ENCODE peak calls at places on chromosomes 2 and 18, in eight cellular contexts. J is GM23248; K is fibroblast of mammary gland; R is thoracic aorta; T is cardiac fibroblast; D is coronary artery; P is stimulated activated CD8-positive, alpha-beta memory T cell treated with anti-CD3 and anti-CD28 coated beads, Interleukin-12 subunit alpha, Interleukin-12 subunit beta, amount 100 ng/mL, for 1 hour; B is NCI-H2081 treated with DMSO at 0.1 percent for 48 hours. M is an unnamed sample.

GRCh38 chr2:230512955-230513748 is 97.2 kb downstream of the SP100 start:
- DNase-seq in J (no peak), K (peak), R (no peak), T (no peak), D (no peak), P (no peak), B (no peak), M (no peak)

GRCh38 chr2:137677466-137677865 is 286.8 kb upstream of the HNMT start:
- DNase-seq in J (peak), K (no peak), R (no peak), T (no peak), D (no peak), P (no peak), B (no peak), M (no peak)

GRCh38 chr2:220107380-220107791 is 480.0 kb downstream of the SLC4A3 start:
- DNase-seq in J (no peak), K (no peak), R (no peak), T (no peak), D (no peak), P (no peak), B (no peak), M (no peak)

GRCh38 chr2:72718906-72719305 is 106.9 kb downstream of the EXOC6B start:
- DNase-seq in J (no peak), K (no peak), R (no peak), T (no peak), D (no peak), P (no peak), B (no peak), M (no peak)

GRCh38 chr2:96340493-96341414 is 5.2 kb downstream of the NCAPH start:
- DNase-seq in J (peak), K (peak), R (no peak), T (no peak), D (no peak), P (no peak), B (no peak), M (no peak)

GRCh38 chr2:113854970-113855740 is 34.7 kb upstream of the ACTR3 start:
- DNase-seq in J (no peak), K (no peak), R (no peak), T (no peak), D (no peak), P (no peak), B (no peak), M (no peak)

GRCh38 chr2:167212054-167212648 is 323.9 kb downstream of the XIRP2 start:
- DNase-seq in J (peak), K (peak), R (no peak), T (peak), D (no peak), P (no peak), B (peak), M (no peak)

GRCh38 chr2:72793798-72794447 is 31.9 kb downstream of the EXOC6B start:
- DNase-seq in J (peak), K (peak), R (no peak), T (peak), D (no peak), P (no peak), B (no peak), M (no peak)

GRCh38 chr2:88144914-88145497 is 17.1 kb upstream of the FABP1 start:
- DNase-seq in J (no peak), K (no peak), R (no peak), T (no peak), D (no peak), P (no peak), B (no peak), M (no peak)

GRCh38 chr18:80247403-80247916 is at the start of gene PARD6G:
- DNase-seq in J (peak), K (peak), R (peak), T (peak), D (peak), P (peak), B (peak), M (peak)

GRCh38 chr18:2818281-2818680 is 28.5 kb upstream of the EMILIN2 start:
- DNase-seq in J (no peak), K (no peak), R (no peak), T (no peak), D (no peak), P (no peak), B (no peak), M (no peak)

GRCh38 chr18:50686409-50686808 is 126.5 kb downstream of the MAPK4 start:
- DNase-seq in J (no peak), K (no peak), R (no peak), T (no peak), D (no peak), P (no peak), B (no peak), M (no peak)

GRCh38 chr2:219551412-219551811 is 7.6 kb downstream of the TMEM198 start:
- DNase-seq in J (peak), K (peak), R (no peak), T (peak), D (no peak), P (no peak), B (no peak), M (no peak)

GRCh38 chr18:67525328-67526110 is 9.0 kb upstream of the DSEL start:
- DNase-seq in J (peak), K (peak), R (no peak), T (peak), D (peak), P (no peak), B (no peak), M (no peak)

GRCh38 chr2:48694143-48694542 is 61.4 kb downstream of the LHCGR start:
- DNase-seq in J (peak), K (no peak), R (no peak), T (peak), D (no peak), P (no peak), B (no peak), M (no peak)

GRCh38 chr2:60745761-60746160 is 10.3 kb upstream of the PAPOLG start:
- DNase-seq in J (no peak), K (no peak), R (no peak), T (no peak), D (no peak), P (no peak), B (no peak), M (no peak)

GRCh38 chr18:40197711-40198110 is 1757.3 kb upstream of the PIK3C3 start:
- DNase-seq in J (no peak), K (no peak), R (no peak), T (no peak), D (no peak), P (no peak), B (no peak), M (no peak)

GRCh38 chr2:19685713-19686112 is 216.1 kb downstream of the TTC32 start:
- DNase-seq in J (peak), K (peak), R (no peak), T (no peak), D (peak), P (no peak), B (no peak), M (no peak)

GRCh38 chr18:63346031-63346430 is 21.0 kb downstream of the KDSR start:
- DNase-seq in J (peak), K (no peak), R (no peak), T (peak), D (no peak), P (no peak), B (no peak), M (no peak)

GRCh38 chr2:60984717-60985116 is 32.8 kb upstream of the PEX13 start:
- DNase-seq in J (no peak), K (no peak), R (no peak), T (no peak), D (no peak), P (no peak), B (no peak), M (no peak)

GRCh38 chr18:63890226-63890949 is 2.9 kb downstream of the SERPINB2 start:
- DNase-seq in J (no peak), K (no peak), R (no peak), T (no peak), D (no peak), P (no peak), B (no peak), M (no peak)

GRCh38 chr2:70888925-70889715 is 46.6 kb upstream of the ATP6V1B1 start:
- DNase-seq in J (no peak), K (no peak), R (no peak), T (no peak), D (peak), P (no peak), B (no peak), M (no peak)

GRCh38 chr2:118050386-118050785 is 36.5 kb upstream of the CCDC93 start:
- DNase-seq in J (peak), K (no peak), R (no peak), T (no peak), D (no peak), P (no peak), B (no peak), M (no peak)

GRCh38 chr2:24813645-24814257 is 20.5 kb downstream of the CENPO start:
- DNase-seq in J (no peak), K (no peak), R (no peak), T (no peak), D (no peak), P (no peak), B (no peak), M (no peak)

GRCh38 chr2:150045601-150046000 is 441.9 kb downstream of the RND3 start:
- DNase-seq in J (no peak), K (no peak), R (no peak), T (no peak), D (no peak), P (no peak), B (no peak), M (no peak)

GRCh38 chr2:23803275-23803964 is 123.5 kb downstream of the ATAD2B start:
- DNase-seq in J (peak), K (peak), R (no peak), T (peak), D (no peak), P (no peak), B (no peak), M (no peak)

GRCh38 chr2:112156152-112156986 is 18.2 kb downstream of the FBLN7 start:
- DNase-seq in J (peak), K (peak), R (no peak), T (peak), D (peak), P (peak), B (no peak), M (no peak)

GRCh38 chr2:30321466-30321865 is 90.1 kb downstream of the LBH start:
- DNase-seq in J (peak), K (peak), R (no peak), T (peak), D (no peak), P (no peak), B (no peak), M (no peak)

GRCh38 chr2:7835693-7836680 is 845.9 kb upstream of the ID2 start:
- DNase-seq in J (no peak), K (peak), R (no peak), T (no peak), D (no peak), P (no peak), B (no peak), M (no peak)

GRCh38 chr18:77066101-77066500 is 66.5 kb downstream of the MBP start:
- DNase-seq in J (no peak), K (no peak), R (no peak), T (no peak), D (no peak), P (no peak), B (no peak), M (no peak)

GRCh38 chr2:10457846-10458563 is 9.9 kb upstream of the ODC1 start:
- DNase-seq in J (peak), K (peak), R (no peak), T (peak), D (no peak), P (no peak), B (no peak), M (no peak)

GRCh38 chr2:201471732-201472395 is 20.3 kb downstream of the STRADB start:
- DNase-seq in J (peak), K (peak), R (no peak), T (peak), D (no peak), P (no peak), B (no peak), M (no peak)

GRCh38 chr2:113136828-113137775 is 9.7 kb downstream of the IL1RN start:
- DNase-seq in J (peak), K (peak), R (no peak), T (peak), D (peak), P (peak), B (no peak), M (peak)

GRCh38 chr2:28338754-28339325 is 53.8 kb upstream of the FOSL2 start:
- DNase-seq in J (no peak), K (no peak), R (no peak), T (no peak), D (no peak), P (no peak), B (no peak), M (no peak)

GRCh38 chr2:126790987-126791780 is 107.5 kb upstream of the TEX51 start:
- DNase-seq in J (no peak), K (no peak), R (no peak), T (no peak), D (peak), P (no peak), B (no peak), M (no peak)

GRCh38 chr2:100601661-100602060 is 38.9 kb downstream of the PDCL3 start:
- DNase-seq in J (no peak), K (no peak), R (no peak), T (no peak), D (no peak), P (no peak), B (no peak), M (no peak)

GRCh38 chr18:10141559-10141958 is 227.7 kb downstream of the VAPA start:
- DNase-seq in J (peak), K (no peak), R (no peak), T (no peak), D (no peak), P (no peak), B (no peak), M (no peak)

GRCh38 chr2:223086360-223086981 is 34.5 kb downstream of the KCNE4 start:
- DNase-seq in J (no peak), K (no peak), R (no peak), T (no peak), D (no peak), P (no peak), B (no peak), M (no peak)

M was measured in T-helper 1 cell.